ENCODE peak calls at places on chromosomes 16 and 17, in seven cellular contexts. D, M, U, I, Z, P and R are unnamed samples.
A peak's percentile ranks its signal among the peaks of the same experiment; 100 is the strongest.

GRCh38 chr16:27684047-27684446 is 134.1 kb downstream of the KATNIP start:
- DNase-seq in P (no peak), Z (no peak), D (no peak), M (no peak), I (no peak), U (no peak), R (no peak)

GRCh38 chr16:84976644-84977400 is 34.5 kb downstream of the ZDHHC7 start:
- DNase-seq in M (peak; percentile 38), U (no peak), D (no peak), Z (peak; percentile 49), I (peak; percentile 52), P (no peak), R (no peak)

GRCh38 chr17:37090941-37091340 is 142.2 kb downstream of the AATF start:
- DNase-seq in U (no peak), D (no peak), P (no peak), Z (no peak), I (no peak), M (no peak), R (no peak)

GRCh38 chr17:34850023-34850422 is 111.2 kb downstream of the CCT6B start:
- DNase-seq in U (no peak), Z (no peak), I (no peak), D (peak; percentile 38), P (no peak), M (no peak), R (no peak)

GRCh38 chr16:74888227-74888862 is 96.6 kb downstream of the WDR59 start:
- DNase-seq in D (no peak), M (no peak), U (no peak), P (no peak), I (no peak), Z (no peak), R (no peak)

GRCh38 chr17:2343421-2343820 is 6.1 kb downstream of the SGSM2 start:
- DNase-seq in P (no peak), Z (peak; percentile 34), M (peak; percentile 19), U (no peak), I (peak; percentile 41), D (no peak), R (no peak)

GRCh38 chr16:21952793-21953540 is at the start of gene UQCRC2:
- DNase-seq in D (peak; percentile 93), M (peak; percentile 93), P (peak; percentile 89), Z (peak; percentile 93), U (peak; percentile 86), I (peak; percentile 91), R (peak; percentile 85)

GRCh38 chr16:54930034-54930938 is at the start of gene IRX5:
- DNase-seq in U (no peak), I (peak; percentile 91), M (peak; percentile 65), D (peak; percentile 99), P (peak; percentile 94), Z (peak; percentile 80), R (peak; percentile 79)

GRCh38 chr17:81125573-81126081 is 39.7 kb upstream of the PVALEF start:
- DNase-seq in I (no peak), D (no peak), Z (no peak), P (no peak), M (no peak), U (no peak), R (no peak)

GRCh38 chr16:23400387-23400930 is 52.5 kb downstream of the COG7 start:
- DNase-seq in I (no peak), Z (no peak), M (no peak), P (no peak), D (no peak), U (no peak), R (no peak)

GRCh38 chr16:57541754-57542435 is 548 bp upstream of the ADGRG5 start:
- DNase-seq in I (peak; percentile 5), P (no peak), U (no peak), M (no peak), Z (no peak), D (peak; percentile 5), R (no peak)

GRCh38 chr16:57821149-57821971 is 19.1 kb upstream of the KIFC3 start:
- DNase-seq in I (no peak), P (no peak), U (no peak), D (no peak), Z (no peak), M (no peak), R (no peak)

GRCh38 chr17:34579017-34579946 is at the start of gene TMEM132E:
- DNase-seq in Z (peak; percentile 25), D (no peak), P (no peak), U (no peak), I (no peak), M (peak; percentile 13), R (peak; percentile 51)

GRCh38 chr17:60766778-60767190 is 89.1 kb downstream of the BCAS3 start:
- DNase-seq in I (no peak), Z (no peak), P (no peak), M (no peak), D (no peak), U (peak; percentile 7), R (no peak)

GRCh38 chr16:74749291-74750055 is 25.1 kb downstream of the FA2H start:
- DNase-seq in M (no peak), P (no peak), I (no peak), U (no peak), D (no peak), Z (no peak), R (no peak)

DNA sequence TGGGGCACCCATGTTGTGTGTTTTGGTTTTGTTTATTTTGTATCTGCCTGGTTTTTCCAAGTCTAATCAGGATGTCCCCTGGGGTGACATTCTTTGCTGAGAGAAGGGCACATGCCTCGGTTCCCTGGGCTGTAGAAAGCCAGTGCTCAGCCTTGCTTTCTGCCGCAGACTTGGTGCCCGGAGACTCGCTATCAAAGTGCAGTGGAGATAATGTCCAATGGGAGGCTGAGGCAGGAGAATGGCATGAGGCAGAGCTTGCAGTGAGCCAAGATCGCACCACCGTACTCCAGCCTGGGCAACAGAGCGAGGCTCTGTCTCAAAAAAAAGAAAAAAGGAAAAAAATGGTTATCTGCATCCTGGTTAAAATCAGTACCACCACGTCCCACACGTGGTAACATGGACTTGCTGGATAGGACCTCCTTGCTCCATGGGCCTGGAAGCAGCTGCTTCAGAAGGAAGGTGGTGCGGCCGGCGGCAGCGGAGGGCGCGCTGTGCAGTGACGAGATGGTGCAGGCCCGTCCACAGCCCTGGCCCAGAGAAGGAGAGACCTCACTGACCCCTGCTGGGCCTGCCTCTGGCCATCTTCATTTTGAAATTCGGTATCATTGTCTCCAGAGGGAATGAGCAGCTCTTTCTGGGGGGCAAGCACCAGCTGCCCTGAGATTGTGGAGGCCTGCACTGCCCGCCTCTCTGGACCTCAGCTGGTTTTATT is 19.3 kb upstream of the IL17C start:
- DNase-seq in P (no peak), U (no peak), Z (no peak), I (no peak), D (no peak), M (no peak), R (no peak)
- TF ChIP-seq CTCF in P (no peak), U (no peak), Z (no peak), I (no peak), D (no peak), M (no peak), R (no peak)

GRCh38 chr17:72031219-72031906 is 89.5 kb upstream of the SOX9 start:
- DNase-seq in D (no peak), U (no peak), I (no peak), Z (no peak), M (no peak), P (no peak), R (no peak)

GRCh38 chr17:72033311-72033710 is 87.5 kb upstream of the SOX9 start:
- DNase-seq in M (no peak), D (no peak), U (no peak), I (no peak), P (no peak), Z (no peak), R (no peak)

GRCh38 chr17:72034000-72034399 is 86.8 kb upstream of the SOX9 start:
- DNase-seq in I (no peak), M (no peak), P (no peak), D (no peak), Z (no peak), U (no peak), R (peak; percentile 38)

GRCh38 chr17:72025113-72025512 is 95.7 kb upstream of the SOX9 start:
- DNase-seq in I (no peak), P (no peak), M (no peak), D (no peak), U (no peak), Z (no peak), R (no peak)

GRCh38 chr17:72030067-72030899 is 90.5 kb upstream of the SOX9 start:
- DNase-seq in Z (peak; percentile 37), P (peak; percentile 41), M (peak; percentile 28), U (no peak), D (peak; percentile 11), I (peak; percentile 16), R (peak; percentile 54)
- TF ChIP-seq CTCF in Z (peak; percentile 21), P (peak; percentile 64), M (peak; percentile 28), U (no peak), D (no peak), I (peak; percentile 28), R (peak; percentile 6)

GRCh38 chr16:17275076-17275732 is 195.6 kb downstream of the XYLT1 start:
- DNase-seq in D (no peak), P (peak; percentile 1), I (no peak), M (peak; percentile 90), U (no peak), Z (peak; percentile 94), R (peak; percentile 20)

GRCh38 chr16:17276610-17277009 is 194.2 kb downstream of the XYLT1 start:
- DNase-seq in Z (no peak), I (no peak), U (no peak), P (no peak), D (no peak), M (no peak), R (no peak)

GRCh38 chr16:17275989-17276530 is 194.7 kb downstream of the XYLT1 start:
- DNase-seq in D (no peak), Z (no peak), I (no peak), U (no peak), P (no peak), M (no peak), R (no peak)

GRCh38 chr16:17278988-17279387 is 191.8 kb downstream of the XYLT1 start:
- DNase-seq in Z (no peak), U (no peak), D (no peak), I (peak; percentile 72), P (no peak), M (no peak), R (no peak)

DNA sequence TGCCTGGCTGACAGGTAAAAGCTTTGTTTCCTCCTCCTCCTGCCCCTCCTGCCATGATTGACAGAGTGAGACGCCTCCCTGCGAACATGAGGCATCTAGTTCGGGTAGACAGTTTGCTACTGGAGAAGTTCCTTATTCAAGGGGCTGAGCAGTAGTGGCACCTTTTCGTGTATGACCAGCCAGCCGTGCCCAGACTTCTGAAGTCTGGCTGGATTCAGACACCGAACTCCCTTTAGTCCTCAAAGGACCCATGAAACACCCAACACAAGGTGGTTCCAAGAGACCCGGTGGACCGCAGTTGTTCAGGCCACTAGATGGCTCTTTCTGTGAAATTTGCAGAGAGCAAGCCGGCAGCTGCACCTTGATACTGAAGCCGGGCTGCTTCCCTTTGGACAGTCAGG is 192.8 kb downstream of the XYLT1 start:
- DNase-seq in Z (peak; percentile 76), I (no peak), M (peak; percentile 70), U (no peak), P (peak; percentile 8), D (no peak), R (peak; percentile 48)
- TF ChIP-seq CTCF in Z (peak; percentile 29), I (peak; percentile 47), M (peak; percentile 41), U (no peak), P (peak; percentile 60), D (no peak), R (peak; percentile 16)

DNA sequence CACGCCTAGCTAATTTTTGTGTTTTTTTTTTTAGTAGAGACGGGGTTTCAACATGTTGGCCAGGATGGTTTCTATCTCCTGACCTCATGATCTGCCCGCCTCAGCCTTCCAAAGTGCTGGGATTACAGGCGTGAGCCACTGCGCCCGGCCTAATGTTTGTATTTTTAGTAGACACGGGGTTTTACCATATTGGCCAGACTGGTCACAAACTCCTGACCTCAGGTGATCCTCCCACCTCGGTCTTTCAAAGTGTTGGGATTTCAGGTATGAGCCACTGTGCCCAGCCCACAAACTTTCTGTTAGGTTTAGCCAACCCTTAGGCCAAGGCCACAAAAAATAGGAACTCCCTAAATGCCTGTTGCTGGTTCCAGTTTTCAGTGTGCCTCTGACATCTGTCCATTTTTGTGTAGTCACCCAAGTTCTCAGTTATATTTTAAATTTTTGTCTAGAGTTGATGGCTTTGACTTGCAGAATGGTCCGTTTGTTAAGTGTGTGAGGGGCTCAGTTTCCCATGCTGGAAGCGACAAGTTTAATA is 12.7 kb downstream of the CCL16 start:
- DNase-seq in I (no peak), M (no peak), D (peak; percentile 23), U (no peak), P (no peak), Z (no peak), R (no peak)
- TF ChIP-seq CTCF in I (no peak), M (no peak), D (no peak), U (no peak), P (no peak), Z (no peak), R (no peak)